ENCODE peak calls at places on chromosomes 6 and 20, in eight cellular contexts. B, J, Y, E, Q, S, F and I are unnamed samples.

GRCh38 chr6:84605308-84605707 is 159.1 kb downstream of the TBX18 start:
- DNase-seq in B (no peak), J (no peak), Y (no peak), E (no peak), Q (no peak), S (no peak), F (no peak), I (no peak)

GRCh38 chr20:19265646-19266374 is 53.4 kb downstream of the SLC24A3 start:
- DNase-seq in B (no peak), J (no peak), Y (no peak), E (peak), Q (peak), S (no peak), F (no peak), I (no peak)

GRCh38 chr20:44733341-44734069 is 12.2 kb upstream of the KCNK15 start:
- DNase-seq in B (peak), J (no peak), Y (peak), E (peak), Q (peak), S (peak), F (peak), I (no peak)

GRCh38 chr6:126077810-126078791 is 91.8 kb downstream of the TRMT11 start:
- DNase-seq in B (no peak), J (no peak), Y (no peak), E (no peak), Q (no peak), S (no peak), F (no peak), I (no peak)

GRCh38 chr20:14919473-14920157 is 582.2 kb upstream of the FLRT3 start:
- DNase-seq in B (no peak), J (no peak), Y (peak), E (peak), Q (peak), S (no peak), F (no peak), I (no peak)

GRCh38 chr20:11352041-11352440 is 565.7 kb upstream of the BTBD3 start:
- DNase-seq in B (no peak), J (no peak), Y (no peak), E (no peak), Q (no peak), S (no peak), F (no peak), I (no peak)

GRCh38 chr20:46681032-46681854 is 8.0 kb downstream of the TP53RK start:
- DNase-seq in B (peak), J (no peak), Y (peak), E (peak), Q (peak), S (peak), F (peak), I (no peak)

GRCh38 chr6:155126727-155127439 is 131.8 kb downstream of the TIAM2 start:
- DNase-seq in B (peak), J (no peak), Y (no peak), E (peak), Q (no peak), S (no peak), F (peak), I (no peak)

GRCh38 chr6:30263734-30264133 is 50.5 kb upstream of the TRIM26 start:
- DNase-seq in B (no peak), J (no peak), Y (no peak), E (peak), Q (no peak), S (no peak), F (no peak), I (no peak)